ENCODE peak calls at places on chromosomes 13 and 19, in seven cellular contexts. One of them, this sample, is unnamed.
A peak's percentile ranks its signal among the peaks of the same experiment; 100 is the strongest.

GRCh38 chr13:36293497-36293896 is 4.1 kb downstream of the CCDC169 start:
- DNase-seq in fibroblast of lung: no peak
- DNase-seq in tibial nerve: no peak
- DNase-seq in epithelial cell of esophagus: no peak
- DNase-seq in testis: no peak
- DNase-seq in endodermal cell: no peak
- DNase-seq in nephron progenitor cell: no peak
- DNase-seq in this sample: no peak

GRCh38 chr19:13447978-13448377 is 58.3 kb downstream of the CACNA1A start:
- DNase-seq in fibroblast of lung: no peak
- DNase-seq in tibial nerve: no peak
- DNase-seq in endodermal cell: no peak
- DNase-seq in epithelial cell of esophagus: no peak
- DNase-seq in testis: no peak
- DNase-seq in nephron progenitor cell: no peak
- DNase-seq in this sample: no peak

GRCh38 chr19:1856698-1857603 is 6.4 kb downstream of the KLF16 start:
- DNase-seq in endodermal cell: peak; percentile 91
- DNase-seq in testis: peak; percentile 83
- DNase-seq in fibroblast of lung: peak; percentile 74
- DNase-seq in epithelial cell of esophagus: peak; percentile 87
- DNase-seq in nephron progenitor cell: peak; percentile 72
- DNase-seq in tibial nerve: peak; percentile 52
- DNase-seq in this sample: no peak

GRCh38 chr13:62309904-62310303 is 894.3 kb upstream of the PCDH20 start:
- DNase-seq in tibial nerve: no peak
- DNase-seq in endodermal cell: no peak
- DNase-seq in nephron progenitor cell: no peak
- DNase-seq in epithelial cell of esophagus: no peak
- DNase-seq in testis: no peak
- DNase-seq in fibroblast of lung: no peak
- DNase-seq in this sample: no peak

GRCh38 chr13:103101500-103101899 is 35.3 kb upstream of the SLC10A2 start:
- DNase-seq in epithelial cell of esophagus: no peak
- DNase-seq in testis: no peak
- DNase-seq in tibial nerve: no peak
- DNase-seq in nephron progenitor cell: no peak
- DNase-seq in endodermal cell: peak; percentile 57
- DNase-seq in fibroblast of lung: no peak
- DNase-seq in this sample: no peak

GRCh38 chr19:33426621-33427475 is 53.3 kb downstream of the CEBPG start:
- DNase-seq in tibial nerve: no peak
- DNase-seq in nephron progenitor cell: peak; percentile 54
- DNase-seq in fibroblast of lung: no peak
- DNase-seq in endodermal cell: no peak
- DNase-seq in epithelial cell of esophagus: no peak
- DNase-seq in testis: no peak
- DNase-seq in this sample: no peak

GRCh38 chr13:76937416-76937815 is 10.9 kb upstream of the ACOD1 start:
- DNase-seq in epithelial cell of esophagus: peak; percentile 95
- DNase-seq in tibial nerve: no peak
- DNase-seq in testis: no peak
- DNase-seq in fibroblast of lung: peak; percentile 95
- DNase-seq in nephron progenitor cell: no peak
- DNase-seq in endodermal cell: no peak
- DNase-seq in this sample: no peak

GRCh38 chr19:54209748-54210494 is 9.3 kb downstream of the RPS9 start:
- DNase-seq in testis: peak; percentile 93
- DNase-seq in endodermal cell: no peak
- DNase-seq in tibial nerve: peak; percentile 84
- DNase-seq in fibroblast of lung: peak; percentile 97
- DNase-seq in nephron progenitor cell: no peak
- DNase-seq in epithelial cell of esophagus: peak; percentile 96
- DNase-seq in this sample: no peak

GRCh38 chr13:44415815-44416214 is 42.2 kb downstream of the SERP2 start:
- DNase-seq in tibial nerve: no peak
- DNase-seq in testis: no peak
- DNase-seq in endodermal cell: peak; percentile 65
- DNase-seq in nephron progenitor cell: no peak
- DNase-seq in epithelial cell of esophagus: no peak
- DNase-seq in fibroblast of lung: no peak
- DNase-seq in this sample: no peak

GRCh38 chr19:10009269-10009665 is 1.0 kb downstream of the COL5A3 start:
- DNase-seq in epithelial cell of esophagus: no peak
- DNase-seq in tibial nerve: peak; percentile 44
- DNase-seq in fibroblast of lung: peak; percentile 70
- DNase-seq in endodermal cell: peak; percentile 93
- DNase-seq in testis: peak; percentile 74
- DNase-seq in nephron progenitor cell: peak; percentile 92
- DNase-seq in this sample: peak; percentile 82

GRCh38 chr19:10432736-10433130 is 12.4 kb downstream of the PDE4A start:
- DNase-seq in endodermal cell: no peak
- DNase-seq in nephron progenitor cell: no peak
- DNase-seq in epithelial cell of esophagus: no peak
- DNase-seq in tibial nerve: no peak
- DNase-seq in testis: no peak
- DNase-seq in fibroblast of lung: no peak
- DNase-seq in this sample: no peak

GRCh38 chr19:47006496-47006895 is 13.1 kb upstream of the NPAS1 start:
- DNase-seq in fibroblast of lung: no peak
- DNase-seq in testis: no peak
- DNase-seq in nephron progenitor cell: no peak
- DNase-seq in epithelial cell of esophagus: no peak
- DNase-seq in tibial nerve: no peak
- DNase-seq in endodermal cell: peak; percentile 43
- DNase-seq in this sample: no peak

GRCh38 chr19:47438793-47439220 is 19.5 kb upstream of the MEIS3 start:
- DNase-seq in fibroblast of lung: no peak
- DNase-seq in epithelial cell of esophagus: peak; percentile 33
- DNase-seq in endodermal cell: peak; percentile 82
- DNase-seq in tibial nerve: no peak
- DNase-seq in testis: no peak
- DNase-seq in nephron progenitor cell: peak; percentile 33
- DNase-seq in this sample: no peak

GRCh38 chr19:39969681-39970423 is 1.1 kb upstream of the PSMC4 start:
- DNase-seq in testis: no peak
- DNase-seq in endodermal cell: no peak
- DNase-seq in nephron progenitor cell: no peak
- DNase-seq in fibroblast of lung: no peak
- DNase-seq in epithelial cell of esophagus: no peak
- DNase-seq in tibial nerve: no peak
- DNase-seq in this sample: peak; percentile 10

GRCh38 chr19:43651758-43652545 is 12.3 kb upstream of the CADM4 start:
- DNase-seq in testis: peak; percentile 74
- DNase-seq in endodermal cell: peak; percentile 87
- DNase-seq in tibial nerve: peak; percentile 28
- DNase-seq in fibroblast of lung: peak; percentile 50
- DNase-seq in nephron progenitor cell: peak; percentile 58
- DNase-seq in epithelial cell of esophagus: peak; percentile 72
- DNase-seq in this sample: no peak

DNA sequence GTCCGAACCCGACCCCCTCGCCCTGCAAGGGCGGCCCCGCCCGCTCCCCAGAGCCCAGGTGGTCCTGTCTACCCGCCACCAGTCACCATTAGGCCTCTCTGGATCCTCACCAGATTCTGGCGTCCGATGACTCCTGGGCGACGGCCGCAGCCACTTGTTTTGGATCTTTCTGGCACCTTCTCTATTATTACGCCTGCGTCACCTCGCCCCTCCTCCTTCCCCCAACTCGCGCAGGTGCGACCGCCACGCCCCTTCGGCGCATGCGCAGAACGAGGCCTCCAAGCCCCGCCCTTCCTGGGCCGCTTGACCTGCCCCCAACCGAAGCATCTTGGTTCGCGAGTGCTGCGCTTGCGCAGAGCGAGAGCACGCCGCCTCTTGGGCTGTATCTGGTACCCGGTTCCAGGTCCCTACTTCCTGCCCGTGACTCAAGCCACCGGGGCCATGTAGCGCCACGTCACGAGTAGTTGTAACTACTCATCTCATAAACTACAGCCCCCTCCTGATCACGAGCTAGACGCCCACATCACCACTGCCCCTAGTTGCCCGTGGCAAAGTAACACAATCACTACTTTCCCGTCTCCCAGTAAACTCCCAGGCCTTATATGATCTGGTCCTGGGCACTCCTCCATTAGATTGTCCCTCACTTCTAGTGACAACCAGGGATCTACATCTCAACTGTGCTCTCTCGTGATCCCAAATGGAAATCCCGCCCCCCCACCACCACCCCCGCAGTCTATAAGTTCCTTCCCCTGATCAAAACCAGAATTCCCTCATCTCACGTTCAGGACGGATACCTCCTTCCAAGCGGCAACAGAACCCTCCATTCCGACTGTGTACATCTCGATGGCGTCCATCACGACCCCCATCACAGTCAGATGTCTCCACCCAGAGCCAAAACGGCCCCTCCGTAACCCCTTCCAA is at the start of gene DEDD2:
- DNase-seq in epithelial cell of esophagus: peak; percentile 98
- DNase-seq in endodermal cell: peak; percentile 100
- DNase-seq in tibial nerve: peak; percentile 94
- DNase-seq in fibroblast of lung: peak; percentile 97
- DNase-seq in testis: peak; percentile 96
- DNase-seq in nephron progenitor cell: peak; percentile 99
- DNase-seq in this sample: peak; percentile 100
- TF ChIP-seq CTCF in epithelial cell of esophagus: no peak
- TF ChIP-seq CTCF in endodermal cell: no peak
- TF ChIP-seq CTCF in tibial nerve: no peak
- TF ChIP-seq CTCF in fibroblast of lung: no peak
- TF ChIP-seq CTCF in testis: peak; percentile 39
- TF ChIP-seq CTCF in nephron progenitor cell: no peak
- TF ChIP-seq CTCF in this sample: no peak

DNA sequence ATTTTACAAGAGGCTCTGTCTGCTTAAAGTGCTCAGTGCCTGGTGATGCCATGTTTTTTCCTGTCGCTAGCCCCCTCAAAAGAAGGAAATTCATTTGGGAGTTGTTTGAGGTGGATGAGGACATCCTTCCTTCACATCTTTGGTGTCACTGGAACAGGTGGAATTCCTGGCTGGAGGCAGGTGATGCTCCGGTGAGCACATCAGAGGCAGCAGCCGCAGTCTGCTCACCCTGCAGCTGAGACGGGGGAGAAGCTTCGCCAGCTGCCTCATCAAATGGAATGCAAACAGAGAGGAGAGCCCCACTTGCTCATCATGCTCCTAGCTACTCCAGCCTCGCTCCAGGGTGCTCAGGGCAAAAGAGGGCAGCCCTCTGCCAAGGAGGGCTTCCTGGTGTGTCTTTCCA is 74.1 kb upstream of the UBL3 start:
- DNase-seq in nephron progenitor cell: no peak
- DNase-seq in testis: no peak
- DNase-seq in endodermal cell: no peak
- DNase-seq in fibroblast of lung: peak; percentile 89
- DNase-seq in epithelial cell of esophagus: peak; percentile 91
- DNase-seq in tibial nerve: no peak
- DNase-seq in this sample: no peak
- TF ChIP-seq CTCF in nephron progenitor cell: no peak
- TF ChIP-seq CTCF in testis: no peak
- TF ChIP-seq CTCF in endodermal cell: peak; percentile 41
- TF ChIP-seq CTCF in fibroblast of lung: no peak
- TF ChIP-seq CTCF in epithelial cell of esophagus: no peak
- TF ChIP-seq CTCF in tibial nerve: no peak
- TF ChIP-seq CTCF in this sample: peak; percentile 34

GRCh38 chr19:45130888-45131615 is 29.7 kb downstream of the NKPD1 start:
- DNase-seq in testis: peak; percentile 34
- DNase-seq in tibial nerve: no peak
- DNase-seq in epithelial cell of esophagus: peak; percentile 61
- DNase-seq in fibroblast of lung: peak; percentile 24
- DNase-seq in endodermal cell: no peak
- DNase-seq in nephron progenitor cell: peak; percentile 38
- DNase-seq in this sample: no peak
- TF ChIP-seq CTCF in testis: no peak
- TF ChIP-seq CTCF in tibial nerve: no peak
- TF ChIP-seq CTCF in epithelial cell of esophagus: peak; percentile 59
- TF ChIP-seq CTCF in fibroblast of lung: no peak
- TF ChIP-seq CTCF in endodermal cell: no peak
- TF ChIP-seq CTCF in nephron progenitor cell: no peak
- TF ChIP-seq CTCF in this sample: no peak

DNA sequence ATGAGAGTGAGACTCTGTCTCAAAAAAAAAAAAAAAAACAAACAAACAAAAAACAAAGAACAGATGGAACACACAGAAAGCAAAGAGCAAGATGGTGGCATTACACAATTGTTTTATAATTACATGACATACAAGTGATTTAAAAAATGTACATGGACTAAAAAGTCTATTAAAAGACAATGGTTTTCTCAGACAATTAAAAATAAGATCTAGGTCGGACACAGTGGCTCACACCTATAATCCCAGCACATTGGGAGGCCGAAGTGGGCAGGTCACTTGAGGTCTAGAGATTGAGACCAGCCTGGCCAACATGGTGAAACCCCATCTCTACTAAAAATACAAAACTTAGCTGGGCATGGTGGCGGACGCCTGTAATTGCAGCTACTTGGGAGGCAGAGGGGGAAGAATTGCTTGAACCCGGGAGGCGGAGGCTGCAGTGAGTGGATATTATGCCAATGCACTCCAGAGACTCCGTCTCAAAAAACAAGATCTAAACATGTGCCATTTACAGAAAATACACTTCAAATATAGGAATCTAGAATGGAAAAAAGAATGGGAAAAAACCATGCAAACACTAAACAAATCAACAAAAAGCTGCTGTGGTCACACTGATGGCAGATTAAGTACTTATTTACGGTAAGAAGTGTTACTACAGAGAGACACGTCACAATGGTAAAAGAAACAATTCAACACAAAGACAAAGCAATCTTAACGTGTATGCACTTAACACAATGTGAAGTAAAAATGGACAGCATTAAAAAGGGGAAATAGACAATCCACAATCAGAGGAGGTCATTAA is 26.7 kb downstream of the MIER2 start:
- DNase-seq in tibial nerve: no peak
- DNase-seq in nephron progenitor cell: no peak
- DNase-seq in fibroblast of lung: no peak
- DNase-seq in epithelial cell of esophagus: no peak
- DNase-seq in endodermal cell: no peak
- DNase-seq in testis: no peak
- DNase-seq in this sample: no peak
- TF ChIP-seq CTCF in tibial nerve: no peak
- TF ChIP-seq CTCF in nephron progenitor cell: no peak
- TF ChIP-seq CTCF in fibroblast of lung: no peak
- TF ChIP-seq CTCF in epithelial cell of esophagus: no peak
- TF ChIP-seq CTCF in endodermal cell: peak; percentile 50
- TF ChIP-seq CTCF in testis: no peak
- TF ChIP-seq CTCF in this sample: no peak

DNA sequence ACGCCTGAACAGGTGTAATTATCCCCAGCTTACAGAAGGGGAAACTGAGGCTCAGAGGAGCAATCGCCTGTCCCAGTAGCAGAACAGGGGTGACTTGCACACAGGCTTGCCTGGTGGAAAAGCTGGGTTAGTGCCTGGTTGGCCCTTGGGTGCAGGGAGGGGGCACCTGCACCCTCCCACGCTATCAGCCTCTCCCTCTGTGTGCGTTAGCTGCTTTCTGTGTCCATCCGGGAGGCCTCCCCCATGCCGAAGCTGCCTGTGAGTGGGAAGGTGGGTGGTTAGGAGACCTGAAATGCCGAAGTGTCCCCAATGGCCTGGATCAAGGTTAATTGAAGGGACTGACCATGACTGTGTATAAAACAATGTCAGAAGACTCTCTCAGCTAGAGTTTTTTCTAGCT is 295.0 kb downstream of the ZNF536 start:
- DNase-seq in fibroblast of lung: no peak
- DNase-seq in testis: peak; percentile 47
- DNase-seq in tibial nerve: no peak
- DNase-seq in nephron progenitor cell: no peak
- DNase-seq in epithelial cell of esophagus: no peak
- DNase-seq in endodermal cell: peak; percentile 37
- DNase-seq in this sample: no peak
- TF ChIP-seq CTCF in fibroblast of lung: no peak
- TF ChIP-seq CTCF in testis: no peak
- TF ChIP-seq CTCF in tibial nerve: no peak
- TF ChIP-seq CTCF in nephron progenitor cell: no peak
- TF ChIP-seq CTCF in epithelial cell of esophagus: no peak
- TF ChIP-seq CTCF in endodermal cell: no peak
- TF ChIP-seq CTCF in this sample: no peak